ENCODE peak calls at places on chromosomes 12 and 14, in five cellular contexts. V, S, M, C and W are unnamed samples.

GRCh38 chr12:55727643-55728184 is 1.1 kb downstream of the CD63 start:
- DNase-seq in V (no peak), S (no peak), M (no peak), C (peak; percentile 71), W (no peak)

GRCh38 chr12:68536885-68537284 is 73.8 kb upstream of the RAP1B start:
- DNase-seq in V (no peak), S (no peak), M (no peak), C (no peak), W (no peak)

GRCh38 chr12:48817957-48818830 is at the start of gene CACNB3:
- DNase-seq in V (peak; percentile 63), S (peak; percentile 66), M (peak; percentile 92), C (peak; percentile 63), W (peak; percentile 85)

GRCh38 chr14:75884198-75884611 is 97.6 kb downstream of the TGFB3 start:
- DNase-seq in V (no peak), S (no peak), M (peak; percentile 7), C (no peak), W (peak; percentile 52)

GRCh38 chr12:24739094-24739779 is 209.7 kb downstream of the BCAT1 start:
- DNase-seq in V (no peak), S (no peak), M (no peak), C (no peak), W (no peak)

GRCh38 chr12:29702972-29703371 is 80.8 kb downstream of the TMTC1 start:
- DNase-seq in V (no peak), S (no peak), M (no peak), C (no peak), W (no peak)

GRCh38 chr12:45279916-45280547 is 64.1 kb downstream of the ANO6 start:
- DNase-seq in V (no peak), S (no peak), M (no peak), C (no peak), W (no peak)

GRCh38 chr12:356276-356988 is 32.7 kb downstream of the KDM5A start:
- DNase-seq in V (no peak), S (no peak), M (no peak), C (no peak), W (no peak)

GRCh38 chr14:51682411-51682810 is 30.7 kb downstream of the FRMD6 start:
- DNase-seq in V (no peak), S (no peak), M (peak; percentile 31), C (no peak), W (no peak)

GRCh38 chr14:60090864-60091519 is 731 bp upstream of the PCNX4 start:
- DNase-seq in V (no peak), S (peak; percentile 78), M (peak; percentile 87), C (peak; percentile 33), W (peak; percentile 85)

GRCh38 chr12:128818065-128819022 is 5.4 kb downstream of the SLC15A4 start:
- DNase-seq in V (no peak), S (no peak), M (no peak), C (peak; percentile 69), W (peak; percentile 52)

GRCh38 chr12:120668091-120668796 is 18.7 kb upstream of the MLEC start:
- DNase-seq in V (no peak), S (no peak), M (no peak), C (no peak), W (no peak)

GRCh38 chr12:123245678-123246077 is 12.4 kb downstream of the MTRFR start:
- DNase-seq in V (no peak), S (no peak), M (no peak), C (no peak), W (no peak)

GRCh38 chr12:1474567-1475153 is 119.7 kb downstream of the FBXL14 start:
- DNase-seq in V (no peak), S (no peak), M (no peak), C (peak; percentile 80), W (no peak)

GRCh38 chr14:74763803-74764531 is 851 bp downstream of the YLPM1 start:
- DNase-seq in V (no peak), S (peak; percentile 4), M (peak; percentile 38), C (peak; percentile 1), W (peak; percentile 63)

GRCh38 chr12:132398386-132398991 is 69.1 kb upstream of the GALNT9 start:
- DNase-seq in V (no peak), S (no peak), M (no peak), C (no peak), W (no peak)

GRCh38 chr14:90544566-90544965 is 147.7 kb downstream of the CALM1 start:
- DNase-seq in V (no peak), S (no peak), M (no peak), C (no peak), W (no peak)

GRCh38 chr12:93050026-93050747 is 121.1 kb upstream of the EEA1 start:
- DNase-seq in V (no peak), S (no peak), M (peak; percentile 53), C (no peak), W (no peak)

GRCh38 chr12:103399986-103400385 is 95.8 kb downstream of the C12orf42 start:
- DNase-seq in V (no peak), S (no peak), M (no peak), C (no peak), W (no peak)

GRCh38 chr14:62626416-62626815 is 418.8 kb downstream of the KCNH5 start:
- DNase-seq in V (no peak), S (no peak), M (no peak), C (no peak), W (no peak)

GRCh38 chr12:101038289-101038871 is 171.7 kb downstream of the SLC5A8 start:
- DNase-seq in V (no peak), S (no peak), M (no peak), C (no peak), W (no peak)

GRCh38 chr14:31855262-31855661 is 221.8 kb upstream of the ARHGAP5 start:
- DNase-seq in V (no peak), S (no peak), M (no peak), C (no peak), W (no peak)

GRCh38 chr12:55829967-55830600 is 697 bp upstream of the DNAJC14 start:
- DNase-seq in V (no peak), S (no peak), M (peak; percentile 69), C (no peak), W (peak; percentile 64)

GRCh38 chr14:91330846-91331245 is 86.3 kb upstream of the GPR68 start:
- DNase-seq in V (no peak), S (no peak), M (no peak), C (no peak), W (no peak)

GRCh38 chr14:35704793-35705493 is 104.2 kb downstream of the RALGAPA1 start:
- DNase-seq in V (no peak), S (no peak), M (no peak), C (no peak), W (no peak)

GRCh38 chr14:90758959-90759358 is 57.3 kb downstream of the TTC7B start:
- DNase-seq in V (no peak), S (no peak), M (peak; percentile 24), C (no peak), W (no peak)

GRCh38 chr14:74085047-74085637 is 386 bp downstream of the LIN52 start:
- DNase-seq in V (no peak), S (no peak), M (peak; percentile 44), C (no peak), W (peak; percentile 81)

GRCh38 chr14:101223561-101224162 is 320.1 kb upstream of the RTL1 start:
- DNase-seq in V (no peak), S (no peak), M (no peak), C (no peak), W (no peak)

GRCh38 chr14:26332966-26333365 is 264.9 kb downstream of the NOVA1 start:
- DNase-seq in V (no peak), S (no peak), M (no peak), C (peak; percentile 2), W (no peak)

GRCh38 chr14:74459981-74460380 is 33.1 kb downstream of the NPC2 start:
- DNase-seq in V (no peak), S (no peak), M (peak; percentile 97), C (no peak), W (no peak)

GRCh38 chr12:69052613-69053408 is 119.8 kb upstream of the CPM start:
- DNase-seq in V (no peak), S (no peak), M (no peak), C (peak; percentile 76), W (no peak)

GRCh38 chr14:59055439-59056045 is 132.9 kb upstream of the DAAM1 start:
- DNase-seq in V (no peak), S (peak; percentile 50), M (peak; percentile 76), C (peak; percentile 0), W (peak; percentile 79)

GRCh38 chr12:30145351-30146017 is 361.7 kb upstream of the TMTC1 start:
- DNase-seq in V (no peak), S (peak; percentile 41), M (peak; percentile 26), C (no peak), W (no peak)

GRCh38 chr14:40292664-40293063 is 860.4 kb upstream of the FBXO33 start:
- DNase-seq in V (no peak), S (no peak), M (no peak), C (no peak), W (no peak)

GRCh38 chr14:89442280-89442679 is 25.2 kb upstream of the FOXN3 start:
- DNase-seq in V (no peak), S (no peak), M (no peak), C (no peak), W (no peak)

GRCh38 chr12:124565071-124565491 is 2.3 kb downstream of the NCOR2 start:
- DNase-seq in V (no peak), S (no peak), M (no peak), C (peak; percentile 40), W (no peak)

GRCh38 chr12:99985129-99985570 is 414 bp upstream of the ANKS1B start:
- DNase-seq in V (no peak), S (peak; percentile 55), M (peak; percentile 35), C (no peak), W (peak; percentile 57)

GRCh38 chr14:92704036-92704804 is 44.2 kb downstream of the LGMN start:
- DNase-seq in V (no peak), S (no peak), M (no peak), C (no peak), W (peak; percentile 66)

GRCh38 chr12:53205747-53206146 is 1.3 kb downstream of the ITGB7 start:
- DNase-seq in V (no peak), S (no peak), M (no peak), C (peak; percentile 56), W (peak; percentile 86)